ENCODE peak calls at places on chromosome 19, in ten cellular contexts. P, I, K, G, U, X, M, J, L and R are unnamed samples.

GRCh38 chr19:4732680-4733114 is 9.1 kb upstream of the DPP9 start:
- DNase-seq in P (peak), I (peak), K (peak), G (no peak), U (no peak), X (peak), M (peak), J (peak), L (no peak), R (peak)

GRCh38 chr19:6373813-6374108 is 1.2 kb downstream of the ALKBH7 start:
- DNase-seq in P (no peak), I (no peak), K (no peak), G (no peak), U (no peak), X (no peak), M (no peak), J (no peak), L (no peak), R (no peak)

GRCh38 chr19:12821761-12822160 is 12.6 kb downstream of the RTBDN start:
- DNase-seq in P (no peak), I (no peak), K (no peak), G (no peak), U (no peak), X (no peak), M (no peak), J (no peak), L (no peak), R (peak)

GRCh38 chr19:49331616-49332055 is 3.6 kb upstream of the CD37 start:
- DNase-seq in P (peak), I (no peak), K (no peak), G (no peak), U (peak), X (peak), M (peak), J (no peak), L (no peak), R (peak)

GRCh38 chr19:33359581-33359980 is 13.9 kb upstream of the CEBPG start:
- DNase-seq in P (no peak), I (no peak), K (no peak), G (no peak), U (no peak), X (no peak), M (no peak), J (no peak), L (no peak), R (no peak)

GRCh38 chr19:4521170-4521887 is 3.0 kb upstream of the PLIN4 start:
- DNase-seq in P (no peak), I (no peak), K (no peak), G (no peak), U (no peak), X (no peak), M (no peak), J (no peak), L (no peak), R (no peak)

GRCh38 chr19:34337747-34338146 is 27.2 kb upstream of the GPI start:
- DNase-seq in P (no peak), I (no peak), K (no peak), G (no peak), U (no peak), X (no peak), M (no peak), J (no peak), L (no peak), R (no peak)

GRCh38 chr19:28521169-28521568 is 691.8 kb downstream of the UQCRFS1 start:
- DNase-seq in P (no peak), I (no peak), K (no peak), G (no peak), U (no peak), X (no peak), M (no peak), J (no peak), L (no peak), R (no peak)

GRCh38 chr19:30444686-30445232 is 72.6 kb downstream of the ZNF536 start:
- DNase-seq in P (no peak), I (no peak), K (no peak), G (no peak), U (no peak), X (no peak), M (no peak), J (no peak), L (no peak), R (no peak)

GRCh38 chr19:36688058-36688457 is 646 bp downstream of the ZNF567 start:
- DNase-seq in P (no peak), I (no peak), K (no peak), G (no peak), U (no peak), X (no peak), M (no peak), J (no peak), L (no peak), R (no peak)

GRCh38 chr19:11273288-11273687 is 11.0 kb upstream of the DOCK6 start:
- DNase-seq in P (no peak), I (no peak), K (no peak), G (no peak), U (no peak), X (no peak), M (no peak), J (no peak), L (no peak), R (peak)

GRCh38 chr19:49224856-49225255 is 67.3 kb downstream of the TRPM4 start:
- DNase-seq in P (peak), I (peak), K (no peak), G (no peak), U (no peak), X (peak), M (peak), J (peak), L (no peak), R (peak)

GRCh38 chr19:15863272-15863671 is 34.6 kb downstream of the CYP4F2 start:
- DNase-seq in P (no peak), I (no peak), K (no peak), G (no peak), U (no peak), X (no peak), M (no peak), J (no peak), L (no peak), R (peak)

GRCh38 chr19:17054746-17055145 is 20.5 kb downstream of the HAUS8 start:
- DNase-seq in P (no peak), I (no peak), K (no peak), G (no peak), U (no peak), X (no peak), M (no peak), J (no peak), L (no peak), R (no peak)

GRCh38 chr19:4519521-4520277 is 1.4 kb upstream of the PLIN4 start:
- DNase-seq in P (no peak), I (peak), K (peak), G (no peak), U (no peak), X (peak), M (no peak), J (peak), L (no peak), R (peak)

GRCh38 chr19:13036366-13036976 is 41.2 kb downstream of the NFIX start:
- DNase-seq in P (peak), I (no peak), K (no peak), G (no peak), U (no peak), X (peak), M (no peak), J (no peak), L (no peak), R (peak)

GRCh38 chr19:43425567-43426392 is 11.1 kb downstream of the TEX101 start:
- DNase-seq in P (peak), I (no peak), K (no peak), G (no peak), U (no peak), X (peak), M (no peak), J (peak), L (no peak), R (peak)

GRCh38 chr19:55600336-55601028 is 394 bp downstream of the ZNF524 start:
- DNase-seq in P (peak), I (peak), K (peak), G (peak), U (peak), X (no peak), M (peak), J (no peak), L (no peak), R (no peak)

GRCh38 chr19:11481777-11482383 is 1.0 kb upstream of the ELAVL3 start:
- DNase-seq in P (peak), I (peak), K (peak), G (no peak), U (peak), X (peak), M (peak), J (peak), L (peak), R (peak)

GRCh38 chr19:36876993-36877938 is 26.6 kb downstream of the ZNF345 start:
- DNase-seq in P (no peak), I (no peak), K (no peak), G (no peak), U (no peak), X (peak), M (no peak), J (no peak), L (no peak), R (no peak)

GRCh38 chr19:11421607-11422098 is 2.5 kb upstream of the RGL3 start:
- DNase-seq in P (peak), I (peak), K (peak), G (peak), U (no peak), X (peak), M (no peak), J (no peak), L (no peak), R (peak)

GRCh38 chr19:55935206-55935605 is 3.1 kb upstream of the NLRP13 start:
- DNase-seq in P (no peak), I (no peak), K (no peak), G (no peak), U (no peak), X (no peak), M (no peak), J (no peak), L (no peak), R (no peak)

GRCh38 chr19:35204799-35205732 is 23.5 kb downstream of the FAM187B start:
- DNase-seq in P (no peak), I (no peak), K (peak), G (no peak), U (no peak), X (no peak), M (no peak), J (no peak), L (no peak), R (no peak)

GRCh38 chr19:8811315-8812172 is 20.6 kb downstream of the ZNF558 start:
- DNase-seq in P (no peak), I (no peak), K (no peak), G (no peak), U (no peak), X (peak), M (no peak), J (no peak), L (no peak), R (no peak)

GRCh38 chr19:7779631-7780486 is 16.8 kb downstream of the CLEC4M start:
- DNase-seq in P (no peak), I (no peak), K (no peak), G (no peak), U (no peak), X (no peak), M (no peak), J (no peak), L (no peak), R (no peak)

GRCh38 chr19:12778020-12778904 is 2.9 kb upstream of the HOOK2 start:
- DNase-seq in P (peak), I (peak), K (peak), G (peak), U (no peak), X (peak), M (peak), J (peak), L (no peak), R (peak)

DNA sequence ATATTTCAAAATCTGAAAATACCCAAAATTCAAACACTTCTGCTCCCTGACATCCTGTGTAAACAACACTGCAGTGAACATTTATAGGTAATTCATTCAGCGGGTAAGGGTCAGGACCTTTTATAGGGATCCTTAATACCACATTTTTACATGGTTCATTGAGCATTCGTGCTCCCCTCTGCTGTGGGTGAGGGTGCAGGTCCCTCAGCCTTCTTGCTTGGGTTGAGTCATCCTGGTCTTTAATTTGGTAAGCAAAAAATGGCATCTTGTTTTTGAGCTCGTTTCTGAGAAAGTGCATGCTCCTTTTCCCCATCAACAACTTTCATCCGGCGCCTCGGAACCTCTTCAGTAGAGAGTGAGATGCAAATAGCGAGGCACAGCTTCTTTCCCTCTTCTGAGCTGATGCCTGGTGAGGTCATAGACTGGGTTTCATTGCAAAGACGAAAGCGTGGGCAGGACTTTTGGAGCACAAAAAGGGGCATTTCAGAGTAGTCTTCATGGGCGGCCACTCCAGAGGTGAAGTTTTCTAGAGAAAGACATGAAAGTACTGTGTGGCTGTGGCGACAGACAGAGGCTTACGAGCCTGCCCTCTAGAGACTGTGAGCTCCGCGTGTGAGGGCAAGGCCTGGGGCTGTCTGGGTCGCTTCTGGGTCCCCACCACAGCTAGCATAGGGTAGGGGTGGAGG is 44.5 kb downstream of the BBC3 start:
- DNase-seq in P (no peak), I (no peak), K (no peak), G (no peak), U (no peak), X (no peak), M (no peak), J (no peak), L (no peak), R (no peak)
- H3K4me3 ChIP-seq in P (no peak), I (no peak), K (no peak), G (no peak), U (no peak), X (no peak), M (no peak), J (no peak), L (no peak), R (no peak)

GRCh38 chr19:680287-681028 is 4.3 kb downstream of the FSTL3 start:
- DNase-seq in P (peak), I (peak), K (peak), G (peak), U (peak), X (peak), M (peak), J (peak), L (peak), R (peak)
- TF ChIP-seq CTCF in P (peak), I (peak), K (peak), G (no peak), U (peak), X (peak), M (no peak), J (peak), L (no peak), R (no peak)

GRCh38 chr19:46015080-46015960 is 7.5 kb downstream of the PGLYRP1 start:
- DNase-seq in P (peak), I (peak), K (peak), G (peak), U (no peak), X (peak), M (no peak), J (peak), L (no peak), R (peak)
- H3K4me3 ChIP-seq in P (no peak), I (peak), K (peak), G (no peak), U (no peak), X (peak), M (peak), J (peak), L (no peak), R (peak)

DNA sequence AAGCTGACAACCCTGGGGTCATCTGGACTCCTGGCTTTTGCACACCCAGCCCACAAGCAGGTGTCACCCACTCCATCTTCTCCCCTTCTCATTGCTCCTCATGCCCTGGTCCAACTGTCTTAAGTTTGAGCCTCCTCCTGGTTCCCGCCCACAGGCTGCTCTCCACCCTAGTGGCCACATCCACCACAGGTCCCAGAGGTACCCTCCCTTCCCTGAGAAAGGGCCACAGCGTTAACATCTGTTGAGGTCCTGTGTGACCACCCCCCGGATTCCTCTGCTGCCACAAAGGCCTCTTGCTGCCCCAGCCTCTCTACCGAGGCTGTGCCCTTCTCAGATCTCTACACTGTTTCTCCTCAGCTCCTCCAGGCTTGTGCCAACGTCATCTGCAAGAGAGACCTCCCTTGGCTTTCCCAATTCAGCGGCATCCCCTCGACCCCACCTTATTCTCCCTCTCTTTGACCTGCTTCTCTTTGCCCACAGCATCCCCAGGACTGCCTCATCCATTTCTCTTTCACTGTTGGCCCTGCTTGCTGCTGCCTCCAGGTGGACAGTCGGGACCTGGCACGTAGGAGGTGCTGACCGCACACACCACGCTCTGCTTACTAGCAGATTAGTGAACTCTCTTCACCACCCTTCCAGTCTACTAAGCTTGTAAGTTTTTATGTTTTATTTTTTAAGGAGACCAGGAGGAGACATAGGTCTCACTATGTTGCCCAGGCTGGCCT is 33.3 kb downstream of the SUGP2 start:
- DNase-seq in P (no peak), I (no peak), K (no peak), G (no peak), U (no peak), X (peak), M (no peak), J (no peak), L (no peak), R (peak)
- TF ChIP-seq CTCF in P (peak), I (no peak), K (no peak), G (no peak), U (peak), X (no peak), M (no peak), J (no peak), L (peak), R (peak)

GRCh38 chr19:41990028-41990427 is 4.0 kb downstream of the ATP1A3 start:
- DNase-seq in P (no peak), I (no peak), K (no peak), G (no peak), U (no peak), X (no peak), M (no peak), J (no peak), L (no peak), R (no peak)

GRCh38 chr19:41987141-41987860 is 6.7 kb downstream of the ATP1A3 start:
- DNase-seq in P (no peak), I (no peak), K (no peak), G (no peak), U (no peak), X (no peak), M (no peak), J (no peak), L (no peak), R (no peak)

GRCh38 chr19:41988947-41989346 is 5.1 kb downstream of the ATP1A3 start:
- DNase-seq in P (no peak), I (no peak), K (no peak), G (no peak), U (no peak), X (no peak), M (no peak), J (no peak), L (no peak), R (no peak)

GRCh38 chr19:41981724-41982123 is 12.3 kb downstream of the ATP1A3 start:
- DNase-seq in P (no peak), I (no peak), K (no peak), G (no peak), U (no peak), X (no peak), M (no peak), J (no peak), L (no peak), R (no peak)

GRCh38 chr19:41984961-41985360 is 9.1 kb downstream of the ATP1A3 start:
- DNase-seq in P (no peak), I (no peak), K (no peak), G (no peak), U (no peak), X (no peak), M (no peak), J (no peak), L (no peak), R (no peak)
- H3K4me3 ChIP-seq in P (no peak), I (no peak), K (no peak), G (no peak), U (no peak), X (no peak), M (no peak), J (no peak), L (no peak), R (no peak)

DNA sequence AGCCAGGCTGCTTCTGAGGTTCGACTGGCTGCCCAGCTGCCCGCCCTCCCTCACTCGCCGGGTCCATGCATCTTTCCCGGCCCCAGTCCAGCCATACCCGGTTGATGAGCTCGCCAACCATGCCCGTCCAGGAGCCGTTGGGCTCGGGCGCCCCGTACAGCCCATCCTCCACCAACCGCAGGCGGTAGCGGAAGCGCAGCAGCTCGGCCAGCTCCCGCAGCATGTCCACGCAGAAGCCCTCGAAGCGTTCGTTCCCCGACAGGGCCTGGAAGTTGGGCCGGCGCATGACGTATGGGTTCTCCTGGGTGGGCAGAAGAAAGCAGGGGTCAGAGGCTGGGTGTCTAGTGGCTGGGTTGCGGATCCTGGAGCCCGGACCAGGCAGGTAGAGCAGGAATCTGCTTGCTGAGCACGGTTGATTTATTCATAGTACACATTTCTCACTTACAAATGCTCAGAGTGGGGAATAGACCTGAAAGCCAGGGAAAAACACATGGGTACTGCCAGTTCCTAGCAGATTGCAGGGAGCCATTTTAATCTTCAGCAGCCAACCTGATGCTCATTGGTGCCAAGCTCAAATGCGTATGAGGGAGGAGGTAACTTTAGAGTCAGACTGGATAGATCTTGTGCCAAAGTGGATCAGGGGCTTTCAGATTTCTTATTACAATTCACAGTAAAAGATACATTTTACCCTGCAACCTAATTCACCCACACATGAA is 27.4 kb downstream of the GRIK5 start:
- DNase-seq in P (no peak), I (no peak), K (no peak), G (no peak), U (no peak), X (no peak), M (peak), J (no peak), L (no peak), R (no peak)
- TF ChIP-seq CTCF in P (no peak), I (no peak), K (no peak), G (no peak), U (no peak), X (no peak), M (no peak), J (no peak), L (no peak), R (no peak)

DNA sequence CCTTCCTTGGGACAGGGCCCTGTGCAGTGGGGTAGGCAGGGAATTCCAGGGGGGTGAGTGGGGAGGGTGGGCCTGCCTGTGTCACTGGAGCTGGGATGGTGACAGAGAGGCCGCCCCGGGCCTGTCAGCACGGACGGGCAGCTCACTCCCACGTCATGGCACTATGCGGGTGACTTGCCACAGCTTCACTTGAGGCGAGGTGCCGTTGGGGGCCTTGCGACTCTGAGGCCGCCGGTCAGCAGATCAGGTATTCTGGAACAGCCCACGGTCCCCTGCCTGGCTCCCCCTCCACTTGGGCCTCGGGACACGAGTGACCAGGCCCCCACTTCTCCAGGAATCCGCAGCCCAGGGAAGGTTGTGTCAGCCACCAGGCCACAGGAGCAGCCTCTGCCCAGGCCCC is 2.9 kb upstream of the MIDN start:
- DNase-seq in P (no peak), I (no peak), K (no peak), G (peak), U (no peak), X (no peak), M (no peak), J (no peak), L (no peak), R (no peak)
- H3K4me3 ChIP-seq in P (no peak), I (peak), K (no peak), G (no peak), U (no peak), X (no peak), M (no peak), J (no peak), L (no peak), R (no peak)